ENCODE peak calls at places on chromosomes 4 and X, in ten cellular contexts. D, P, X, R, V, H, K, A, I and E are unnamed samples.

GRCh38 chr4:76588268-76588667 is 153.2 kb downstream of the SHROOM3 start:
- DNase-seq in D (no peak), P (no peak), X (no peak), R (no peak), V (no peak), H (no peak), K (no peak), A (no peak), I (no peak), E (no peak)

GRCh38 chr4:9691221-9692065 is 90.0 kb upstream of the DRD5 start:
- DNase-seq in D (peak), P (peak), X (peak), R (peak), V (peak), H (peak), K (peak), A (no peak), I (peak), E (peak)

GRCh38 chrX:150165776-150166610 is 197.1 kb upstream of the MAMLD1 start:
- DNase-seq in D (peak), P (no peak), X (no peak), R (no peak), V (no peak), H (no peak), K (no peak), A (no peak), I (no peak), E (no peak)

GRCh38 chr4:150265806-150266205 is 187.6 kb downstream of the DCLK2 start:
- DNase-seq in D (peak), P (no peak), X (no peak), R (no peak), V (no peak), H (no peak), K (no peak), A (no peak), I (no peak), E (no peak)

GRCh38 chrX:1325515-1326116 is 11.0 kb upstream of the IL3RA start:
- DNase-seq in D (no peak), P (no peak), X (no peak), R (no peak), V (no peak), H (no peak), K (no peak), A (no peak), I (no peak), E (no peak)

GRCh38 chr4:85968945-85969830 is 390.7 kb downstream of the MAPK10 start:
- DNase-seq in D (no peak), P (peak), X (peak), R (no peak), V (peak), H (no peak), K (peak), A (peak), I (no peak), E (no peak)

GRCh38 chr4:106584590-106584989 is 216.0 kb upstream of the GIMD1 start:
- DNase-seq in D (no peak), P (no peak), X (peak), R (no peak), V (peak), H (no peak), K (peak), A (no peak), I (no peak), E (no peak)

GRCh38 chrX:7068939-7069367 is 78.6 kb upstream of the STS start:
- DNase-seq in D (no peak), P (no peak), X (peak), R (no peak), V (no peak), H (no peak), K (no peak), A (no peak), I (no peak), E (peak)

GRCh38 chrX:28586291-28586690 is 955 bp upstream of the IL1RAPL1 start:
- DNase-seq in D (no peak), P (peak), X (peak), R (peak), V (no peak), H (no peak), K (peak), A (peak), I (no peak), E (peak)

GRCh38 chrX:12894074-12894691 is 12.2 kb upstream of the TLR8 start:
- DNase-seq in D (no peak), P (peak), X (peak), R (peak), V (peak), H (no peak), K (peak), A (peak), I (no peak), E (peak)

GRCh38 chr4:5751918-5752802 is 41.2 kb downstream of the EVC start:
- DNase-seq in D (no peak), P (peak), X (peak), R (peak), V (peak), H (no peak), K (peak), A (no peak), I (no peak), E (peak)

GRCh38 chrX:20913760-20914159 is 460.5 kb upstream of the CNKSR2 start:
- DNase-seq in D (no peak), P (no peak), X (peak), R (no peak), V (peak), H (no peak), K (no peak), A (no peak), I (no peak), E (peak)

GRCh38 chr4:73421708-73422457 is 14.1 kb upstream of the AFP start:
- DNase-seq in D (no peak), P (no peak), X (no peak), R (no peak), V (no peak), H (no peak), K (no peak), A (no peak), I (no peak), E (no peak)

GRCh38 chr4:112604590-112604989 is 32.1 kb downstream of the ZGRF1 start:
- DNase-seq in D (no peak), P (peak), X (peak), R (peak), V (peak), H (peak), K (peak), A (peak), I (peak), E (peak)

GRCh38 chrX:77628294-77629025 is 157.6 kb downstream of the ATRX start:
- DNase-seq in D (no peak), P (peak), X (no peak), R (no peak), V (peak), H (no peak), K (no peak), A (no peak), I (no peak), E (no peak)

GRCh38 chrX:152635941-152636340 is 1.8 kb upstream of the GABRQ start:
- DNase-seq in D (no peak), P (peak), X (peak), R (peak), V (peak), H (peak), K (peak), A (peak), I (no peak), E (peak)

GRCh38 chr4:6355052-6355451 is 85.4 kb downstream of the WFS1 start:
- DNase-seq in D (no peak), P (no peak), X (no peak), R (no peak), V (no peak), H (no peak), K (no peak), A (no peak), I (no peak), E (peak)

GRCh38 chr4:5639556-5639955 is 68.8 kb downstream of the EVC2 start:
- DNase-seq in D (no peak), P (no peak), X (no peak), R (no peak), V (no peak), H (no peak), K (no peak), A (no peak), I (no peak), E (no peak)

GRCh38 chr4:139668658-139669201 is 3.1 kb downstream of the MGST2 start:
- DNase-seq in D (no peak), P (no peak), X (no peak), R (no peak), V (no peak), H (no peak), K (no peak), A (no peak), I (no peak), E (no peak)

GRCh38 chr4:38040619-38041018 is 80.4 kb downstream of the PTTG2 start:
- DNase-seq in D (no peak), P (no peak), X (no peak), R (no peak), V (no peak), H (no peak), K (no peak), A (no peak), I (no peak), E (no peak)

GRCh38 chr4:102263024-102263787 is 82.1 kb downstream of the SLC39A8 start:
- DNase-seq in D (no peak), P (peak), X (peak), R (no peak), V (peak), H (no peak), K (peak), A (no peak), I (peak), E (no peak)

GRCh38 chrX:133610056-133610455 is 194.8 kb upstream of the GPC4 start:
- DNase-seq in D (no peak), P (peak), X (no peak), R (no peak), V (peak), H (no peak), K (no peak), A (no peak), I (no peak), E (no peak)

GRCh38 chr4:47490550-47490949 is 5.5 kb downstream of the ATP10D start:
- DNase-seq in D (no peak), P (peak), X (peak), R (no peak), V (peak), H (no peak), K (no peak), A (no peak), I (no peak), E (peak)

GRCh38 chrX:74343327-74343969 is 39.5 kb downstream of the ZCCHC13 start:
- DNase-seq in D (no peak), P (no peak), X (no peak), R (no peak), V (no peak), H (no peak), K (no peak), A (no peak), I (no peak), E (no peak)

GRCh38 chr4:181301735-181302380 is 941.3 kb upstream of the TENM3 start:
- DNase-seq in D (no peak), P (peak), X (peak), R (peak), V (peak), H (no peak), K (peak), A (peak), I (peak), E (peak)

GRCh38 chrX:148658115-148658725 is 157.8 kb downstream of the AFF2 start:
- DNase-seq in D (no peak), P (no peak), X (no peak), R (no peak), V (peak), H (no peak), K (no peak), A (no peak), I (no peak), E (no peak)

GRCh38 chrX:110722135-110722534 is 73.5 kb downstream of the CHRDL1 start:
- DNase-seq in D (no peak), P (no peak), X (no peak), R (no peak), V (no peak), H (no peak), K (no peak), A (no peak), I (no peak), E (no peak)

GRCh38 chr4:56986952-56987351 is 8.3 kb downstream of the POLR2B start:
- DNase-seq in D (no peak), P (no peak), X (no peak), R (no peak), V (no peak), H (no peak), K (no peak), A (no peak), I (no peak), E (no peak)

GRCh38 chrX:9955506-9955905 is 11.7 kb upstream of the CLDN34 start:
- DNase-seq in D (no peak), P (peak), X (peak), R (no peak), V (no peak), H (no peak), K (peak), A (peak), I (no peak), E (no peak)

GRCh38 chr4:183343730-183344129 is 21.5 kb upstream of the CLDN24 start:
- DNase-seq in D (no peak), P (no peak), X (no peak), R (no peak), V (no peak), H (no peak), K (no peak), A (no peak), I (no peak), E (no peak)

GRCh38 chrX:38768079-38768478 is 33.2 kb upstream of the MID1IP1 start:
- DNase-seq in D (no peak), P (peak), X (peak), R (no peak), V (peak), H (no peak), K (peak), A (peak), I (no peak), E (no peak)

GRCh38 chr4:3407171-3407771 is 34.5 kb upstream of the HGFAC start:
- DNase-seq in D (no peak), P (no peak), X (no peak), R (no peak), V (no peak), H (no peak), K (no peak), A (no peak), I (no peak), E (no peak)

GRCh38 chr4:3406431-3406830 is 35.3 kb upstream of the HGFAC start:
- DNase-seq in D (no peak), P (no peak), X (no peak), R (no peak), V (no peak), H (no peak), K (no peak), A (no peak), I (no peak), E (no peak)

GRCh38 chr4:3409571-3410091 is 32.1 kb upstream of the HGFAC start:
- DNase-seq in D (no peak), P (no peak), X (no peak), R (no peak), V (no peak), H (no peak), K (no peak), A (no peak), I (no peak), E (no peak)

GRCh38 chr4:3408793-3409330 is 32.9 kb upstream of the HGFAC start:
- DNase-seq in D (no peak), P (no peak), X (no peak), R (no peak), V (no peak), H (no peak), K (no peak), A (no peak), I (no peak), E (no peak)

DNA sequence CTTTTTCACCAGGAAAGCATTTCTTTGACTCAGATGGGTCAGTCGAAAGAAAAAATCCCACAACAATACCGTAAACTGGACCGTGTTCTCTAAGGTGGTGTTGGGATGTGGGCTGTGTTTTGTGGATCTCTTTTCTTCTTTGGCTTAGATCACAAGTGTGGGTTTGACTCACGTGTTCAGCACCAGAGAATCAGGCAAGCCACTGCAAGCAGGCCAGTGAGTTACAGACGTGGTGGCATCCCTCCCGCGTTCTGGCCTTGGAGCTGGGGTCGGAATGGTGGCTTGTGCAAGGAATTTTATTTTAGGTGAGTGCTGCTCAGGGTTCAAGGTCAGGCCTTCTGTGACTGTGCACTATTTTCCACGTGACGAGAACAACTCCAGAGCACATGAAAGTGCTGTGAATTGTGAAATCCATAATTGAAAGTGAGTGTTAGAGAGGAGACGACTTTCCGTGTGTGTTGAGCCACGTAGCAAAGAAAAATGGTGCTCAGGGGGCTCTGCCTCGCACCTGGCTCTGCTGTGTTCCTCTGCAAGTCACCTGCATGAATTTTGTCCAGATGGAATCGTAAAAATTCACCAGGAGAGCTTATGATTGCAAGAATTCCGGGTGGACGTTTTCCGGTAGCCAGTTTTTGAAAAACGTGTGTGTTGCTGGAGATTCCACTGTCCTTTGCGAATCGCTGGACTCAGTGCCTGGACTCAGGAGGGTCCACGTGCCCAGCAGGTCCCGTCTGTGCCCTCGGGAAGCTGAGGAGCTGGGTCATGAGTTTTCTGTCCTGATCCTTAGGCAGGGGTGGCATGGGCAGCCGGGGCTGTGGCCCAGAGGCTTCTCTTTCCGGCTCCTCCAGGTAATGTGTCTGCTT is 33.6 kb upstream of the HGFAC start:
- DNase-seq in D (no peak), P (no peak), X (no peak), R (no peak), V (no peak), H (no peak), K (no peak), A (no peak), I (no peak), E (no peak)
- TF ChIP-seq CTCF in D (no peak), P (no peak), X (no peak), R (no peak), V (no peak), H (no peak), K (no peak), A (no peak), I (no peak), E (no peak)

DNA sequence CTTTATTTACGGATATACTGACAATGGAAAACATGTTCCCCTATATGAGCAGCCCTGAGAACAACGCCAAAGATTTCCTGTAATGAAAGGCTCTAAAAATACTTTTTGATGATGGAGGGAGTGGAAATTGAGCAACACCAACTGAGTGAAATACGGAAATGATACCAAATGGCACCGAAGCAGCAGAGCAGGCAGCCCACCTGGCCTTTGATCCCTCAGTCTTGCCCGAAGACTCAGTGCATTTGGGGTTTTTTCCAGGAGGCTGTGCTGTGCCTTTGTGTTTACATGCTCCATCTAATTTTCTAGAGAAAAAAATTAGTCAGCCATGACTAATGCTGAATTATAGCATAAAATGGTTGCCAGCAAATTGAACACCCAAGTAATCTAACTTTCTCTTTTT is 169.9 kb upstream of the RBPJ start:
- DNase-seq in D (no peak), P (peak), X (peak), R (no peak), V (peak), H (no peak), K (peak), A (no peak), I (no peak), E (no peak)
- TF ChIP-seq CTCF in D (no peak), P (peak), X (no peak), R (no peak), V (peak), H (no peak), K (peak), A (no peak), I (no peak), E (no peak)

GRCh38 chr4:1619151-1619672 is 64.9 kb downstream of the FAM53A start:
- DNase-seq in D (no peak), P (no peak), X (no peak), R (no peak), V (no peak), H (no peak), K (no peak), A (no peak), I (no peak), E (no peak)
- TF ChIP-seq CTCF in D (no peak), P (no peak), X (no peak), R (no peak), V (no peak), H (no peak), K (no peak), A (no peak), I (no peak), E (no peak)

GRCh38 chr4:53601251-53601764 is 10.0 kb upstream of the LNX1 start:
- DNase-seq in D (peak), P (no peak), X (peak), R (peak), V (no peak), H (no peak), K (no peak), A (no peak), I (no peak), E (peak)
- TF ChIP-seq CTCF in D (no peak), P (peak), X (peak), R (no peak), V (peak), H (no peak), K (peak), A (peak), I (peak), E (no peak)

DNA sequence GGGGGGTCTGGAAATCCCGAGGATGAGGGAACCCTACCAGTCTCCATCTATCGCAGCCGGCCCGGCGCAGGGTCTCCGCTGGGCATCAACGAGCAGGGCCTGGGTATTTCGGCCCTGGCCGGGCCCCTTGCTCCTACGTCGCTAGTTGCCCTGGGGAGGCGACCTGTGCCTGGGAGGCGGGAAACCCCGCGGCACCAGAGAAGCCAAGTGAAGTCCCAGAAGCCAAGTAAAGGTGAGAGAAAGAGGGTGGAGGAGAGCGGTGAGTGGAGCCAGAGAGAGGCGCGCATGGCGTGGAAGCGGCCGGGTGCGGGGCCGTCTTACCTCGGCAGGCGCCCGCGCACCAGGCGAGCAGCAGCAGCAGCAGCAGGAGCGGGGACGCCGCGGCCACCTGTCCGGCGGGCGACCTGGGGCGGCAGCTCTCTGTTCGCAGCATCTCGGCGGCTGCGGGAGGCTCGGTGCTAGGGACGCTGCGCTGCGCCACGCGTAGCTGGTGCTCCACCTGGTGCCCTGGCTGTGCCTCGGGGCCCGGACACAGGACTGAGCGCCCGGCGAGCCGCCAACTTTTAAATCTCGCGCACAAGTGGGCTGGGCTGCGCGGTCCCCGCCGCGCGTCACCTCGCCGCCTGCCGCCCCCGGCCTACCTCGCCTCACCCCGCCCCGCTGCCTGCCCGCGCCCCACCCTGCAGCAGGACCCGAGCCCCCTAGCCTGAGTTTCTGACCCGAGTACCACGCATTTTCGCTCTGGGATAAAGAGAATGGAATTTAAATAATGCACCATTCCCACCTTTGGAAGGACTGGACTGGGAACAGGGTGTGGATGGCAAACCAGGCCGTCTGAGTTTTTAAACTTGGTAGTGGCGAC is at the start of gene NMU:
- DNase-seq in D (no peak), P (no peak), X (peak), R (peak), V (peak), H (no peak), K (no peak), A (no peak), I (peak), E (peak)
- TF ChIP-seq CTCF in D (no peak), P (no peak), X (no peak), R (no peak), V (no peak), H (no peak), K (no peak), A (no peak), I (peak), E (no peak)

GRCh38 chrX:40663880-40664630 is 16.7 kb upstream of the CXorf38 start:
- DNase-seq in D (no peak), P (peak), X (peak), R (no peak), V (peak), H (no peak), K (peak), A (no peak), I (no peak), E (peak)
- TF ChIP-seq CTCF in D (peak), P (peak), X (peak), R (no peak), V (peak), H (no peak), K (peak), A (peak), I (peak), E (no peak)

GRCh38 chrX:146278381-146278780 is 460.8 kb downstream of the SLITRK2 start:
- DNase-seq in D (no peak), P (no peak), X (no peak), R (no peak), V (no peak), H (no peak), K (no peak), A (no peak), I (no peak), E (peak)
- TF ChIP-seq CTCF in D (no peak), P (no peak), X (no peak), R (peak), V (no peak), H (no peak), K (no peak), A (no peak), I (peak), E (no peak)

GRCh38 chr4:97910005-97910404 is 233.3 kb downstream of the STPG2 start:
- DNase-seq in D (no peak), P (no peak), X (no peak), R (no peak), V (no peak), H (no peak), K (no peak), A (no peak), I (peak), E (no peak)
- TF ChIP-seq CTCF in D (no peak), P (no peak), X (no peak), R (no peak), V (no peak), H (no peak), K (no peak), A (no peak), I (peak), E (peak)